ENCODE peak calls at places on chromosome 3, in ten cellular contexts. One of them, this sample, is unnamed.

GRCh38 chr3:62723636-62724217 is 151.5 kb downstream of the CADPS start:
- DNase-seq in SK-N-SH: peak; percentile 19
- DNase-seq in Panc1: no peak
- DNase-seq in spleen: no peak
- DNase-seq in transverse colon: no peak
- DNase-seq in upper lobe of left lung: no peak
- DNase-seq in endothelial cell of umbilical vein: no peak
- DNase-seq in K562: no peak
- DNase-seq in breast epithelium: no peak
- DNase-seq in sigmoid colon: no peak
- DNase-seq in this sample: no peak

GRCh38 chr3:57796261-57796660 is 40.2 kb downstream of the SLMAP start:
- DNase-seq in SK-N-SH: no peak
- DNase-seq in Panc1: no peak
- DNase-seq in spleen: no peak
- DNase-seq in transverse colon: no peak
- DNase-seq in upper lobe of left lung: no peak
- DNase-seq in endothelial cell of umbilical vein: no peak
- DNase-seq in K562: no peak
- DNase-seq in breast epithelium: no peak
- DNase-seq in sigmoid colon: no peak
- DNase-seq in this sample: no peak

GRCh38 chr3:185150561-185150960 is 2.3 kb downstream of the C3orf70 start:
- DNase-seq in SK-N-SH: no peak
- DNase-seq in Panc1: no peak
- DNase-seq in spleen: no peak
- DNase-seq in transverse colon: no peak
- DNase-seq in upper lobe of left lung: no peak
- DNase-seq in endothelial cell of umbilical vein: no peak
- DNase-seq in K562: no peak
- DNase-seq in breast epithelium: no peak
- DNase-seq in sigmoid colon: no peak
- DNase-seq in this sample: no peak

GRCh38 chr3:12662593-12663310 is 1.2 kb downstream of the RAF1 start:
- DNase-seq in SK-N-SH: peak; percentile 43
- DNase-seq in Panc1: no peak
- DNase-seq in spleen: peak; percentile 85
- DNase-seq in transverse colon: peak; percentile 51
- DNase-seq in upper lobe of left lung: peak; percentile 50
- DNase-seq in endothelial cell of umbilical vein: peak; percentile 58
- DNase-seq in K562: peak; percentile 64
- DNase-seq in breast epithelium: no peak
- DNase-seq in sigmoid colon: no peak
- DNase-seq in this sample: no peak

GRCh38 chr3:122940628-122941086 is 86.9 kb downstream of the SEMA5B start:
- DNase-seq in SK-N-SH: peak; percentile 59
- DNase-seq in Panc1: no peak
- DNase-seq in spleen: peak; percentile 63
- DNase-seq in transverse colon: no peak
- DNase-seq in upper lobe of left lung: peak; percentile 26
- DNase-seq in endothelial cell of umbilical vein: no peak
- DNase-seq in K562: no peak
- DNase-seq in breast epithelium: no peak
- DNase-seq in sigmoid colon: peak; percentile 77
- DNase-seq in this sample: no peak

GRCh38 chr3:120113128-120114116 is 19.2 kb upstream of the GSK3B start:
- DNase-seq in SK-N-SH: no peak
- DNase-seq in Panc1: peak; percentile 22
- DNase-seq in spleen: no peak
- DNase-seq in transverse colon: no peak
- DNase-seq in upper lobe of left lung: no peak
- DNase-seq in endothelial cell of umbilical vein: no peak
- DNase-seq in K562: no peak
- DNase-seq in breast epithelium: no peak
- DNase-seq in sigmoid colon: no peak
- DNase-seq in this sample: peak; percentile 31

GRCh38 chr3:170470063-170471006 is 51.7 kb downstream of the CLDN11 start:
- DNase-seq in SK-N-SH: no peak
- DNase-seq in Panc1: no peak
- DNase-seq in spleen: no peak
- DNase-seq in transverse colon: no peak
- DNase-seq in upper lobe of left lung: no peak
- DNase-seq in endothelial cell of umbilical vein: no peak
- DNase-seq in K562: peak; percentile 10
- DNase-seq in breast epithelium: no peak
- DNase-seq in sigmoid colon: no peak
- DNase-seq in this sample: no peak

GRCh38 chr3:115713247-115713646 is 89.9 kb downstream of the GAP43 start:
- DNase-seq in SK-N-SH: peak; percentile 73
- DNase-seq in Panc1: no peak
- DNase-seq in spleen: no peak
- DNase-seq in transverse colon: no peak
- DNase-seq in upper lobe of left lung: peak; percentile 8
- DNase-seq in endothelial cell of umbilical vein: no peak
- DNase-seq in K562: no peak
- DNase-seq in breast epithelium: no peak
- DNase-seq in sigmoid colon: no peak
- DNase-seq in this sample: no peak

GRCh38 chr3:143672396-143673165 is 175.7 kb downstream of the SLC9A9 start:
- DNase-seq in SK-N-SH: no peak
- DNase-seq in Panc1: no peak
- DNase-seq in spleen: no peak
- DNase-seq in transverse colon: no peak
- DNase-seq in upper lobe of left lung: no peak
- DNase-seq in endothelial cell of umbilical vein: no peak
- DNase-seq in K562: no peak
- DNase-seq in breast epithelium: no peak
- DNase-seq in sigmoid colon: no peak
- DNase-seq in this sample: no peak

GRCh38 chr3:122676759-122677158 is 3.9 kb upstream of the PARP14 start:
- DNase-seq in SK-N-SH: peak; percentile 26
- DNase-seq in Panc1: no peak
- DNase-seq in spleen: no peak
- DNase-seq in transverse colon: no peak
- DNase-seq in upper lobe of left lung: no peak
- DNase-seq in endothelial cell of umbilical vein: peak; percentile 7
- DNase-seq in K562: no peak
- DNase-seq in breast epithelium: no peak
- DNase-seq in sigmoid colon: no peak
- DNase-seq in this sample: no peak

GRCh38 chr3:184663756-184664155 is 48.1 kb downstream of the MAGEF1 start:
- DNase-seq in SK-N-SH: no peak
- DNase-seq in Panc1: no peak
- DNase-seq in spleen: no peak
- DNase-seq in transverse colon: no peak
- DNase-seq in upper lobe of left lung: peak; percentile 27
- DNase-seq in endothelial cell of umbilical vein: no peak
- DNase-seq in K562: no peak
- DNase-seq in breast epithelium: no peak
- DNase-seq in sigmoid colon: no peak
- DNase-seq in this sample: no peak

GRCh38 chr3:42884324-42884723 is 8.6 kb upstream of the CYP8B1 start:
- DNase-seq in SK-N-SH: no peak
- DNase-seq in Panc1: no peak
- DNase-seq in spleen: no peak
- DNase-seq in transverse colon: no peak
- DNase-seq in upper lobe of left lung: no peak
- DNase-seq in endothelial cell of umbilical vein: no peak
- DNase-seq in K562: no peak
- DNase-seq in breast epithelium: no peak
- DNase-seq in sigmoid colon: no peak
- DNase-seq in this sample: no peak

GRCh38 chr3:115245899-115246298 is 98.8 kb upstream of the ZBTB20 start:
- DNase-seq in SK-N-SH: no peak
- DNase-seq in Panc1: no peak
- DNase-seq in spleen: no peak
- DNase-seq in transverse colon: no peak
- DNase-seq in upper lobe of left lung: no peak
- DNase-seq in endothelial cell of umbilical vein: no peak
- DNase-seq in K562: no peak
- DNase-seq in breast epithelium: no peak
- DNase-seq in sigmoid colon: no peak
- DNase-seq in this sample: no peak

GRCh38 chr3:69329897-69330296 is 56.0 kb downstream of the FRMD4B start:
- DNase-seq in SK-N-SH: no peak
- DNase-seq in Panc1: no peak
- DNase-seq in spleen: no peak
- DNase-seq in transverse colon: no peak
- DNase-seq in upper lobe of left lung: no peak
- DNase-seq in endothelial cell of umbilical vein: no peak
- DNase-seq in K562: no peak
- DNase-seq in breast epithelium: no peak
- DNase-seq in sigmoid colon: no peak
- DNase-seq in this sample: no peak

DNA sequence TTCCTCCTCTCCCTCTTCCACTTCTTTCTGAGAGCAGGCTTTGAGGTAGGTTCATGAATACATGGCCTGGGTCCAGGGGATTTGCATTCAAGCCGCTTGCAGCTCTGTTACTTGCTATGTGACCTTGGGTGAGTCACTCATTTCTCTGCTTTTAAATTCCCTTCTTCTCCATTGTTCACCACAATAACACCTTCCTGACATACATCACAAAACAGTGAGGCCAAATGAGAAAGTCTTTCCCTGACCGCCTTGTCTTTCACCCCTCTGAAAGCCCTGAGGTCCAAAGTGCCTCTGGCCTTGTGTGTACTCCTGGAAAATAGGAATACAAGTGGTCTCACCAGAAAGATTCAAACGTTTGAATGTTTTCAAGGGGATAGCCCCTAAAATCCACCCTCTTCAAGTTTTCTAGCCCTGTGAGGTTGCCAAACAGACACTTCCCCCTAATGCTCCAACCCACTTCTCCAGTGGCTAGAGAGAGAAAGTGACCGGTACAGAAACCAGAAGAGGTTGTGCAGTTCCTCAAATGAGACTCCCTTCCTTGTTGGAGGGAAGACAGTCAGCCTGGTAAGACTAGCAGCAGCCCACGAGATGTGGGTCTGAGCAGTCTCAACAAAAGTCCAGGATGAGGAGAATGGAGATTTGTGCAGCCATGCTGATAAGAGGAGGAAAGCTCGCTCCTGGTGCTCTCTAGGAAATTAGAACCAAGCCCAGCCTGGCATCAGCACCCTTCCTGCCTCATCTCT is 222.9 kb upstream of the TPRG1 start:
- DNase-seq in SK-N-SH: no peak
- DNase-seq in Panc1: peak; percentile 62
- DNase-seq in spleen: no peak
- DNase-seq in transverse colon: peak; percentile 25
- DNase-seq in upper lobe of left lung: no peak
- DNase-seq in endothelial cell of umbilical vein: peak; percentile 89
- DNase-seq in K562: no peak
- DNase-seq in breast epithelium: no peak
- DNase-seq in sigmoid colon: peak; percentile 84
- DNase-seq in this sample: peak; percentile 90
- H3K4me1 ChIP-seq in SK-N-SH: peaks cover 30% of the 10 kb centered on the region
- H3K4me1 ChIP-seq in Panc1: peaks cover 39% of the 10 kb centered on the region
- H3K4me1 ChIP-seq in spleen: peaks cover 11% of the 10 kb centered on the region
- H3K4me1 ChIP-seq in transverse colon: peaks cover 46% of the 10 kb centered on the region
- H3K4me1 ChIP-seq in upper lobe of left lung: peaks cover 41% of the 10 kb centered on the region
- H3K4me1 ChIP-seq in endothelial cell of umbilical vein: peaks cover 45% of the 10 kb centered on the region
- H3K4me1 ChIP-seq in K562: no peaks in the 10 kb centered on the region
- H3K4me1 ChIP-seq in breast epithelium: peaks cover 37% of the 10 kb centered on the region
- H3K4me1 ChIP-seq in sigmoid colon: no peaks in the 10 kb centered on the region
- H3K4me1 ChIP-seq in this sample: peaks cover 55% of the 10 kb centered on the region

DNA sequence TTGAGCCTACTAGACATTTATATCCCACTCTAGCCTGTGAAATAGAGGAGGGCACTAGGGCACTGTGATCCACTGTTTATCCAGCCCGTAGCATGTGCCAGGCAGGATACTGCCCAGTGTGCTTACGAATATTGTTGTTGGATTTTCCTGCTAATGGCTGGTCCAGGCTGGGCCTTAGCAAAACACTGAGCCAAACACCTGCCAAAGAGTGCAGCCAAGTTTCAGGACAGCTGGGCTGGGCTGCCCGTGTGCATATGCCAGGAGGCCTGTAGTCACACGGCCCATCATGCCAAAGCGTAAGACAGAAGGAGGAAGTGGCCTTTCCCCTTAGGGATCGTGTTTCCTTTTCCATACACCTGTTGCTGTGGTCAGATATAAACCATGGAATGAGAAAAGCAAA is 54.5 kb upstream of the ABHD10 start:
- DNase-seq in SK-N-SH: no peak
- DNase-seq in Panc1: no peak
- DNase-seq in spleen: no peak
- DNase-seq in transverse colon: peak; percentile 39
- DNase-seq in upper lobe of left lung: peak; percentile 13
- DNase-seq in endothelial cell of umbilical vein: peak; percentile 99
- DNase-seq in K562: no peak
- DNase-seq in breast epithelium: peak; percentile 53
- DNase-seq in sigmoid colon: peak; percentile 93
- DNase-seq in this sample: no peak
- TF ChIP-seq POLR2AphosphoS5 in SK-N-SH: no peak
- TF ChIP-seq POLR2AphosphoS5 in Panc1: no peak
- TF ChIP-seq POLR2AphosphoS5 in spleen: peak; percentile 50
- TF ChIP-seq POLR2AphosphoS5 in transverse colon: peak; percentile 71
- TF ChIP-seq POLR2AphosphoS5 in upper lobe of left lung: peak; percentile 54
- TF ChIP-seq POLR2AphosphoS5 in endothelial cell of umbilical vein: peak; percentile 80
- TF ChIP-seq POLR2AphosphoS5 in K562: no peak
- TF ChIP-seq POLR2AphosphoS5 in breast epithelium: peak; percentile 68
- TF ChIP-seq POLR2AphosphoS5 in sigmoid colon: peak; percentile 87
- TF ChIP-seq POLR2AphosphoS5 in this sample: peak; percentile 82

GRCh38 chr3:194189243-194189791 is 53.4 kb downstream of the HES1 start:
- DNase-seq in SK-N-SH: no peak
- DNase-seq in Panc1: no peak
- DNase-seq in spleen: no peak
- DNase-seq in transverse colon: no peak
- DNase-seq in upper lobe of left lung: no peak
- DNase-seq in endothelial cell of umbilical vein: peak; percentile 66
- DNase-seq in K562: no peak
- DNase-seq in breast epithelium: no peak
- DNase-seq in sigmoid colon: no peak
- DNase-seq in this sample: no peak
- H3K4me1 ChIP-seq in SK-N-SH: no peaks in the 10 kb centered on the region
- H3K4me1 ChIP-seq in Panc1: peaks cover 2% of the 10 kb centered on the region
- H3K4me1 ChIP-seq in spleen: peaks cover 12% of the 10 kb centered on the region
- H3K4me1 ChIP-seq in transverse colon: no peaks in the 10 kb centered on the region
- H3K4me1 ChIP-seq in upper lobe of left lung: peaks cover 13% of the 10 kb centered on the region
- H3K4me1 ChIP-seq in endothelial cell of umbilical vein: peaks cover 8% of the 10 kb centered on the region
- H3K4me1 ChIP-seq in K562: peaks cover 47% of the 10 kb centered on the region
- H3K4me1 ChIP-seq in breast epithelium: no peaks in the 10 kb centered on the region
- H3K4me1 ChIP-seq in sigmoid colon: no peaks in the 10 kb centered on the region
- H3K4me1 ChIP-seq in this sample: peaks cover 7% of the 10 kb centered on the region

DNA sequence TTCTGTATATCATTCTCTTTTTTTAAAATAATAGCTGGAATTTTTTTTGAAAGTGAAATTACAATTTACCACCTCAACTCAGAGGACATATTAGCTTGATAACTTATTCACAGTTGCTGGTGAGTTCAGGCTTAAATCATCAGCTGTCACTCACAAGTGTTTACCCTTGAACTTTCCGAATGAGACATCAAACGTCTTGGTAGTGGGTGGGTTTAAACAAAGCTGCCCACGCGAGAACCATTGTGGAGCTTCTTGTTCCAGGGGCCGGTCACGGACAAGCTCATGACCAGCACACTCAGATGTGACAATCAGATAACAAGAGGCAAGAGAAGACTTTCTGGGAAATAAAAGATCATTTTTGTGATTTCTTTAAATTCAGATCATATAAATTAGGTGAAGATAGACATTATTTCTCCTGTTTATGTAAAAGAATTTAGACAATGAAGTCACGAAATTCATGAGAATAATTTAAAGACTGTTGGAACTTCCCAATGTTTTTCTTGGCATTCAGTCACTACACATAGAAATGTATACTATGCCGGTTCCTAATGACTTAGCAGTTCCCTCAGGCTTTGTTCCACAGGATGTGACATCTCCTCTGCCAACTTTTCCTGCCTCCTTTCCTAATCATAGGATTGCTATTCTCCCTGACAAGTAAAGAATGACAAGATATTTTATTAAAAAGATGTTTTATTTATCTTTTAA is 29.3 kb downstream of the BTD start:
- DNase-seq in SK-N-SH: peak; percentile 26
- DNase-seq in Panc1: no peak
- DNase-seq in spleen: no peak
- DNase-seq in transverse colon: no peak
- DNase-seq in upper lobe of left lung: no peak
- DNase-seq in endothelial cell of umbilical vein: peak; percentile 94
- DNase-seq in K562: peak; percentile 58
- DNase-seq in breast epithelium: no peak
- DNase-seq in sigmoid colon: no peak
- DNase-seq in this sample: no peak
- TF ChIP-seq POLR2AphosphoS5 in SK-N-SH: no peak
- TF ChIP-seq POLR2AphosphoS5 in Panc1: peak; percentile 82
- TF ChIP-seq POLR2AphosphoS5 in spleen: no peak
- TF ChIP-seq POLR2AphosphoS5 in transverse colon: no peak
- TF ChIP-seq POLR2AphosphoS5 in upper lobe of left lung: no peak
- TF ChIP-seq POLR2AphosphoS5 in endothelial cell of umbilical vein: peak; percentile 73
- TF ChIP-seq POLR2AphosphoS5 in K562: no peak
- TF ChIP-seq POLR2AphosphoS5 in breast epithelium: no peak
- TF ChIP-seq POLR2AphosphoS5 in sigmoid colon: no peak
- TF ChIP-seq POLR2AphosphoS5 in this sample: no peak